ENCODE peak calls at places on chromosomes 11 and 22, in four cellular contexts. F, E, Z and G are unnamed samples.

GRCh38 chr11:69653406-69653960 is 12.5 kb downstream of the CCND1 start:
- DNase-seq in Z (no peak), F (no peak), E (no peak), G (no peak)

GRCh38 chr11:100484948-100485347 is 202.1 kb upstream of the ARHGAP42 start:
- DNase-seq in F (no peak), Z (no peak), E (no peak), G (no peak)

GRCh38 chr22:42356547-42356946 is 75.7 kb downstream of the NFAM1 start:
- DNase-seq in Z (no peak), E (no peak), F (no peak), G (no peak)

GRCh38 chr11:96055706-96056387 is 131.9 kb upstream of the MTMR2 start:
- DNase-seq in F (peak; percentile 7), Z (no peak), E (no peak), G (no peak)

GRCh38 chr22:37818397-37819099 is 4.6 kb upstream of the GALR3 start:
- DNase-seq in E (no peak), F (no peak), Z (no peak), G (no peak)

GRCh38 chr11:95451261-95451660 is 220.3 kb upstream of the SESN3 start:
- DNase-seq in E (no peak), Z (no peak), F (no peak), G (no peak)

GRCh38 chr11:27696961-27697360 is 3.3 kb downstream of the BDNF start:
- DNase-seq in Z (no peak), E (no peak), F (no peak), G (no peak)

GRCh38 chr22:25536578-25536977 is 27.9 kb upstream of the GRK3 start:
- DNase-seq in F (no peak), Z (no peak), E (no peak), G (no peak)

GRCh38 chr22:42316988-42317387 is 46.5 kb upstream of the TCF20 start:
- DNase-seq in F (no peak), E (no peak), Z (peak; percentile 36), G (no peak)

GRCh38 chr11:1176224-1177019 is 18.7 kb downstream of the MUC5AC start:
- DNase-seq in F (no peak), Z (no peak), E (no peak), G (no peak)

GRCh38 chr11:108538022-108538424 is 39.8 kb upstream of the POGLUT3 start:
- DNase-seq in E (no peak), F (no peak), Z (no peak), G (no peak)

GRCh38 chr22:39717099-39717498 is 146.5 kb downstream of the CACNA1I start:
- DNase-seq in E (no peak), Z (no peak), F (no peak), G (no peak)

GRCh38 chr11:116793476-116794096 is 1.9 kb upstream of the APOA5 start:
- DNase-seq in E (peak; percentile 26), Z (no peak), F (no peak), G (no peak)

GRCh38 chr11:116867619-116868018 is 30.2 kb upstream of the APOA1 start:
- DNase-seq in Z (no peak), F (no peak), E (no peak), G (no peak)

GRCh38 chr11:104772806-104773241 is 125.4 kb downstream of the CASP12 start:
- DNase-seq in Z (no peak), E (peak; percentile 6), F (no peak), G (peak; percentile 69)

GRCh38 chr11:125959931-125960330 is 14.1 kb downstream of the VSIG10L2 start:
- DNase-seq in E (no peak), F (no peak), Z (no peak), G (no peak)

GRCh38 chr22:39212721-39213376 is 31.9 kb downstream of the PDGFB start:
- DNase-seq in Z (peak; percentile 35), F (peak; percentile 52), E (peak; percentile 56), G (peak; percentile 63)

GRCh38 chr22:46737105-46737975 is 712 bp downstream of the CERK start:
- DNase-seq in F (no peak), Z (peak; percentile 72), E (no peak), G (no peak)

GRCh38 chr11:78914503-78914902 is 339.8 kb upstream of the NARS2 start:
- DNase-seq in E (no peak), F (no peak), Z (no peak), G (no peak)

GRCh38 chr11:1501421-1502167 is 15.0 kb upstream of the MOB2 start:
- DNase-seq in Z (no peak), F (no peak), E (no peak), G (no peak)

GRCh38 chr11:10770626-10771254 is 19.7 kb downstream of the CTR9 start:
- DNase-seq in Z (peak; percentile 52), E (peak; percentile 29), F (peak; percentile 33), G (peak; percentile 51)

GRCh38 chr22:45904236-45904635 is 72.7 kb downstream of the WNT7B start:
- DNase-seq in E (no peak), Z (no peak), F (no peak), G (no peak)

GRCh38 chr11:21564813-21565212 is 628.1 kb upstream of the ANO5 start:
- DNase-seq in E (no peak), F (no peak), Z (no peak), G (no peak)

GRCh38 chr11:99531468-99531867 is 510.7 kb downstream of the CNTN5 start:
- DNase-seq in Z (no peak), F (no peak), E (no peak), G (no peak)

GRCh38 chr11:9982127-9982795 is 311.8 kb downstream of the SBF2 start:
- DNase-seq in Z (no peak), F (no peak), E (no peak), G (no peak)

GRCh38 chr11:112453601-112454577 is 193.2 kb upstream of the PLET1 start:
- DNase-seq in Z (peak; percentile 78), E (peak; percentile 34), F (peak; percentile 29), G (no peak)

GRCh38 chr11:112451250-112451649 is 190.6 kb upstream of the PLET1 start:
- DNase-seq in E (no peak), Z (no peak), F (no peak), G (no peak)

DNA sequence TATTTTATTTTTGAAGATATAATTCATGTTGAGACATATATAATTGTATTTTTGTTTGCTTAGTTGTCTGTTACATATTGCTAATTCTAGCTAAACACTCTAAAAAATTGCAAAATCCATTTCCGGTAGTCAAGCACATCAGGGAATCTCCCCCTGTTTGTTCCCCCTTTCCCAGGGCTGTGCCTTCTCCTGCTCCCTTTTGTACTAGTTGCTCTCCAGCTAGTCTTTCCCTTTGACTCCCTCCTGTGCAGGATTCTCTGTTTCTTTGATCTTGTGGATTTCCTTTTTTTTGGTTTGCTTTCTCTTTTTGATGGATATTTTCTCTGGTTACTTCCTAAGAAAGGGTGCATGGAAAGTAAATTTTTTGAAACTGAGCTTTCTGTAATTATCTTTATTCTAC is 188.1 kb upstream of the PLET1 start:
- DNase-seq in F (no peak), Z (no peak), E (no peak), G (no peak)
- TF ChIP-seq TCF7L2 in F (no peak), Z (no peak), E (no peak), G (no peak)

GRCh38 chr11:67288198-67288451 is 978 bp upstream of the ANKRD13D start:
- DNase-seq in E (no peak), F (no peak), Z (no peak), G (no peak)

GRCh38 chr11:67290801-67291200 is 1.7 kb downstream of the ANKRD13D start:
- DNase-seq in E (no peak), Z (no peak), F (no peak), G (no peak)

GRCh38 chr11:67289651-67290479 is 762 bp downstream of the ANKRD13D start:
- DNase-seq in Z (no peak), F (no peak), E (no peak), G (no peak)

GRCh38 chr11:67288452-67289225 is 464 bp upstream of the ANKRD13D start:
- DNase-seq in E (peak; percentile 54), F (peak; percentile 85), Z (peak; percentile 92), G (no peak)

DNA sequence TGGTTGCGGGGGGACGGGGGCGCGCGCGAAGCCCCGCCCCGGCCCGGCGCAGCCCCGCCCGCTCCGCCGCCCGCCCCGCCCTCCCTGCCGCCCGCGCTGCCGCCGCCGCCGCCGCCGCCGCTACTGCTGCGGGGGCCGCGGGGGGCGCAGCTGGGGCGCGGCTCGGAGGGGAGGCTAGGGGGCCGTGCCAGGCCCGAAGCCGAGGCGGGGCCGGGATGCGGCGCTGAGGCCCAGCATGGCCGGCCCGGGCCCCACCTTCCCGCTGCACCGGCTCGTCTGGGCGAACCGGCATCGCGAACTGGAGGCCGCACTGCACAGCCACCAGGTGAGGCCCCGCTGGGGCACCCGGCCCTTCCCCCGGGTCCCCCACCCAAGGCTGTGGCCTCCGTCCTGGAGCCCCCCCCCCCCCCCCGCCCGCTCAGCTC is at the start of gene ANKRD13D:
- DNase-seq in F (no peak), E (no peak), Z (peak; percentile 88), G (no peak)
- H3K27ac ChIP-seq in F (peak within 1 kb of the TSS; percentile 100), E (peak within 1 kb of the TSS; percentile 100), Z (peak within 1 kb of the TSS; percentile 93), G (peak within 1 kb of the TSS; percentile 95)

GRCh38 chr11:44727114-44727372 is 281 bp downstream of the TSPAN18 start:
- DNase-seq in E (no peak), F (no peak), Z (no peak), G (no peak)

GRCh38 chr11:44726278-44727113 is at the start of gene TSPAN18:
- DNase-seq in Z (peak; percentile 70), E (no peak), F (no peak), G (no peak)

GRCh38 chr11:44727373-44728084 is 767 bp downstream of the TSPAN18 start:
- DNase-seq in F (peak; percentile 16), E (peak; percentile 57), Z (peak; percentile 85), G (peak; percentile 20)

GRCh38 chr11:44728085-44728410 is 1.3 kb downstream of the TSPAN18 start:
- DNase-seq in F (no peak), Z (no peak), E (no peak), G (no peak)

DNA sequence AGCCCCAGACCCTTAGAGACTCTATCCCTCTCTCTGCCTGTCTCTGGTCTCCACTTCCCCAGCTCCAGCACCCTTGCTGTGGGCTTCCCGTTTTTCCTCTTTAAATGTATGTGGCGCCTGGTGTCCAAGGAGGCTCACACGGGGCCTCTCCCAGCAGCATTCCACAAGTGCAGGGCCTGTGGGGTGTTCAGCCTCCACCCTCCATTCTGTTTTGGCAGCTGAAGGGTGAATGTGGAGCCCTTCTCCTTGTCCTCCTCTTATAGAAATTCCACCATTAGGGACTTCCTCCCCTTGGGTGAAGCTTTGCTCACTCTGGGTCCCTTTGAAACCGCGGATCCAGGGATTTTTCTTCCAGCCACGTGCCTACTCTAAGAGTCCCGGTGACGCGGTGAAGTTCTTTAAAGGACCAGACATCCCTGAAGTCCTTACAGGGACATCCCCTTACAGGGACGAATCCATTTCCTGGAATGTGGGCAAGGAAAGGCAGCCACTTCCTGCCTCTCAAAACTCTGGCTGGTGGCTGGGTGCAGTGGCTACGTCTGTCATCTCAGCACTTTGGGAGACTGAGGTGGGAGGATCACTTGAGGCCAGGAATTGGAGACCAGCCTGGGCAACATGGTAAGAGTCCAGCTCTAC is 1.6 kb upstream of the TSPAN18 start:
- DNase-seq in E (no peak), Z (no peak), F (no peak), G (no peak)
- TF ChIP-seq POLR2AphosphoS5 in E (no peak), Z (no peak), F (no peak), G (no peak)

GRCh38 chr11:60457576-60457975 is 1.9 kb downstream of the MS4A1 start:
- DNase-seq in F (no peak), E (no peak), Z (no peak), G (no peak)
- TF ChIP-seq TCF7L2 in F (no peak), E (no peak), Z (no peak), G (no peak)